ENCODE peak calls at places on chromosome 20, in four cellular contexts. L, H, O and C are unnamed samples.
A peak's percentile ranks its signal among the peaks of the same experiment; 100 is the strongest.

GRCh38 chr20:41078329-41078728 is 49.7 kb downstream of the TOP1 start:
- DNase-seq in L (peak; percentile 81), H (no peak), O (no peak), C (peak; percentile 33)

GRCh38 chr20:55253765-55254164 is 751.6 kb downstream of the CBLN4 start:
- DNase-seq in L (no peak), H (no peak), O (no peak), C (no peak)

GRCh38 chr20:5710551-5710950 is 39.6 kb upstream of the SHLD1 start:
- DNase-seq in L (no peak), H (no peak), O (no peak), C (no peak)

GRCh38 chr20:4910951-4911350 is 90.4 kb downstream of the SLC23A2 start:
- DNase-seq in L (no peak), H (no peak), O (no peak), C (no peak)

GRCh38 chr20:31573555-31574295 is 31.4 kb upstream of the ID1 start:
- DNase-seq in L (no peak), H (no peak), O (no peak), C (no peak)

GRCh38 chr20:6169251-6169650 is 46.4 kb upstream of the FERMT1 start:
- DNase-seq in L (peak; percentile 54), H (no peak), O (no peak), C (peak; percentile 16)

GRCh38 chr20:60928341-60928740 is 323.7 kb upstream of the CDH4 start:
- DNase-seq in L (no peak), H (no peak), O (no peak), C (no peak)

GRCh38 chr20:7094438-7094997 is 327.0 kb downstream of the BMP2 start:
- DNase-seq in L (peak; percentile 66), H (no peak), O (peak; percentile 11), C (peak; percentile 20)

GRCh38 chr20:52761867-52762266 is 210.3 kb upstream of the TSHZ2 start:
- DNase-seq in L (no peak), H (no peak), O (no peak), C (no peak)

GRCh38 chr20:8132632-8133587 is 844 bp downstream of the PLCB1 start:
- DNase-seq in L (no peak), H (no peak), O (peak; percentile 57), C (peak; percentile 66)

GRCh38 chr20:60402209-60403058 is 444.2 kb downstream of the CDH26 start:
- DNase-seq in L (no peak), H (no peak), O (no peak), C (no peak)

GRCh38 chr20:33583154-33583553 is 79.0 kb upstream of the C20orf144 start:
- DNase-seq in L (no peak), H (no peak), O (no peak), C (no peak)

GRCh38 chr20:48722002-48722731 is 105.6 kb downstream of the PREX1 start:
- DNase-seq in L (no peak), H (peak; percentile 60), O (no peak), C (no peak)

GRCh38 chr20:38498909-38499308 is 26.3 kb downstream of the RALGAPB start:
- DNase-seq in L (no peak), H (no peak), O (no peak), C (no peak)

GRCh38 chr20:60224914-60225313 is 266.7 kb downstream of the CDH26 start:
- DNase-seq in L (peak; percentile 57), H (peak; percentile 42), O (no peak), C (peak; percentile 28)

GRCh38 chr20:6673071-6673470 is 94.4 kb upstream of the BMP2 start:
- DNase-seq in L (no peak), H (no peak), O (no peak), C (no peak)

GRCh38 chr20:18138639-18139583 is 1.2 kb downstream of the KAT14 start:
- DNase-seq in L (peak; percentile 12), H (no peak), O (no peak), C (no peak)

GRCh38 chr20:35821807-35822242 is 50.0 kb downstream of the PHF20 start:
- DNase-seq in L (peak; percentile 62), H (no peak), O (no peak), C (no peak)

GRCh38 chr20:37615507-37616425 is 78.1 kb upstream of the CTNNBL1 start:
- DNase-seq in L (peak; percentile 57), H (no peak), O (no peak), C (peak; percentile 76)

GRCh38 chr20:25139061-25139705 is 56.3 kb upstream of the ENTPD6 start:
- DNase-seq in L (peak; percentile 38), H (no peak), O (no peak), C (peak; percentile 67)

GRCh38 chr20:59018817-59019216 is 412 bp upstream of the TUBB1 start:
- DNase-seq in L (no peak), H (no peak), O (peak; percentile 10), C (peak; percentile 32)

GRCh38 chr20:48928832-48929725 is 7.6 kb downstream of the ARFGEF2 start:
- DNase-seq in L (no peak), H (no peak), O (no peak), C (no peak)

GRCh38 chr20:46176744-46177378 is 58.7 kb downstream of the CD40 start:
- DNase-seq in L (no peak), H (no peak), O (no peak), C (no peak)

GRCh38 chr20:25059866-25060465 is 2.0 kb upstream of the ACSS1 start:
- DNase-seq in L (no peak), H (no peak), O (no peak), C (no peak)

GRCh38 chr20:32451682-32452461 is 93.7 kb downstream of the ASXL1 start:
- DNase-seq in L (no peak), H (no peak), O (no peak), C (peak; percentile 70)

GRCh38 chr20:48217191-48217590 is 431.9 kb upstream of the SULF2 start:
- DNase-seq in L (no peak), H (no peak), O (no peak), C (no peak)

GRCh38 chr20:48329676-48330644 is 497.8 kb downstream of the PREX1 start:
- DNase-seq in L (peak; percentile 68), H (no peak), O (no peak), C (peak; percentile 80)

GRCh38 chr20:32830437-32830836 is 10.7 kb downstream of the MAPRE1 start:
- DNase-seq in L (no peak), H (no peak), O (no peak), C (no peak)

GRCh38 chr20:32539817-32540675 is 45.1 kb downstream of the NOL4L start:
- DNase-seq in L (no peak), H (no peak), O (no peak), C (no peak)

GRCh38 chr20:5033566-5033965 is 32.3 kb upstream of the SLC23A2 start:
- DNase-seq in L (no peak), H (no peak), O (no peak), C (no peak)

GRCh38 chr20:24149881-24150307 is 161.3 kb upstream of the GGTLC1 start:
- DNase-seq in L (peak; percentile 53), H (peak; percentile 50), O (peak; percentile 48), C (peak; percentile 80)

GRCh38 chr20:40173877-40174276 is 515.2 kb downstream of the MAFB start:
- DNase-seq in L (no peak), H (no peak), O (no peak), C (no peak)

GRCh38 chr20:23062632-23063031 is 13.2 kb upstream of the THBD start:
- DNase-seq in L (no peak), H (no peak), O (no peak), C (no peak)
- H3K4me3 ChIP-seq in L (no peak overlapping the region), H (no peak overlapping the region), O (no peak overlapping the region), C (no peak overlapping the region)

GRCh38 chr20:63316502-63316921 is 23.5 kb downstream of the COL20A1 start:
- DNase-seq in L (no peak), H (no peak), O (no peak), C (no peak)
- H3K27me3 ChIP-seq in L (no peaks in the 10 kb centered on the region), H (no peaks in the 10 kb centered on the region), O (peaks cover 2% of the 10 kb centered on the region), C (no peaks in the 10 kb centered on the region)

GRCh38 chr20:51121901-51122412 is 99.0 kb upstream of the KCNG1 start:
- DNase-seq in L (peak; percentile 40), H (no peak), O (no peak), C (peak; percentile 64)

GRCh38 chr20:51119914-51120313 is 97.0 kb upstream of the KCNG1 start:
- DNase-seq in L (no peak), H (no peak), O (no peak), C (no peak)

GRCh38 chr20:51121272-51121671 is 98.4 kb upstream of the KCNG1 start:
- DNase-seq in L (no peak), H (no peak), O (no peak), C (peak; percentile 37)

GRCh38 chr20:51118985-51119527 is 96.1 kb upstream of the KCNG1 start:
- DNase-seq in L (no peak), H (no peak), O (no peak), C (no peak)

DNA sequence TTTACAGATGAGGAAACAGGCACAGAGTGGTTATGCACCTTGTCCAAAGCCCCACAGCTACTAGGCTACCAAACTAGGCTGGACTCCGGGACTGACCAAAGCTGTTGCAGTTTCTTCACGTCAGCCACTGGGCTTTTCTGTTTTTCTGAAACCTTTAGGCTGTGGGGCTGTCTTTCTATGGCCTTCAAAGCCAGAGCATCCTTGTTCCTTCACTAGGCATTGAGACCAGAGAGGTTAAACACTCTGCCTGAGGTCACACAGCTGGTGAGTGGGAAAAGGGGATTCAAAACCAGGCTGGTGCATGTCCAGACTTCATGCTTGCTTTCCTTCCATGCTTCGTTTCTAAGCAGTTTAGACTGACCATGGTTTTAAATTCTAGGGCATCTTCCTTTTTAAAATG is 97.5 kb upstream of the KCNG1 start:
- DNase-seq in L (no peak), H (no peak), O (no peak), C (no peak)
- H3K36me3 ChIP-seq in L (no peaks in the 10 kb centered on the region), H (no peaks in the 10 kb centered on the region), O (no peaks in the 10 kb centered on the region), C (no peaks in the 10 kb centered on the region)

GRCh38 chr20:3653921-3654320 is 9.3 kb downstream of the GFRA4 start:
- DNase-seq in L (no peak), H (no peak), O (no peak), C (no peak)
- H3K4me3 ChIP-seq in L (no peak overlapping the region), H (no peak overlapping the region), O (no peak overlapping the region), C (no peak overlapping the region)

DNA sequence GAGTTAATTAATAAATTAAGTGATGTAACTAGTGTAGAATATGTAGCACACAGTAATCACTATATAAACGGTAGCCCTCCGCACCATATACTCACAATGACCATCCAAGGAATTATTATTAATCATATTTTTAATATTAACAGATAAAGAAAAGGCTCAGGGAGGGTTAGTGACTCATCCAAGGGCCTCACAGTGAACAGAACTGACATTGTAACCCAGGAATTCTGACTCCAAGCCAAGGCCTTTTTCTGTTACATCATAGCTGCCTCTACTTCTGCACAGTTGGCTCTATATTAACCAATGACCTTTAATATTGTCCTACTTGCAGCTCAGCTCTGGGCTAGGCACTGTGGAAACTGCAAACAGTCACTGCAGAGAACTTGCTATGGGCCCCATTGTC is 117.5 kb upstream of the SIRPG start:
- DNase-seq in L (no peak), H (no peak), O (no peak), C (no peak)
- H3K27me3 ChIP-seq in L (no peaks in the 10 kb centered on the region), H (no peaks in the 10 kb centered on the region), O (no peaks in the 10 kb centered on the region), C (peaks cover 2% of the 10 kb centered on the region)

DNA sequence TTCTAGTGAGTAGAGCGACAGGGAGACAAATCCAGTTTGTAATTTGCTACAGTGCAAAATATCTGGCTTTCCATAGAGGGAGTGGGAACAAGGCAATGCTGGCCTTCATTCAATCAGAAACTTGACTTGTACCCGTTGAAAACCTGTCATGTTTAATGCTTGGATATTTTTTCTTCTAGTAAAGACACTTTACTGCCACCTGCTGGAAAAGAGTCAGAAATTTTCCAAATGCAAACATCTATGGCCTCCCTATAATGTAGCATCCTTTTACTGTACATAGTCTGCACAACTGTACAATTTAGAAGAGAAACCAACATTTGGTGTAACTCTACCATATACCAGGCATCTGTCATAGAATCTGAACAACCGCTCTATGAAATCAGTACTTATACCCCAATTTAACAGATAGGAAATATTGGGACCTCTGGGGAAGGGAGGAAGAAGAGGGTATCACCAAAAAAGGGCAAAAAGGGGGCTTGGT is 16.7 kb upstream of the TBC1D20 start:
- DNase-seq in L (peak; percentile 62), H (no peak), O (no peak), C (peak; percentile 33)
- H3K36me3 ChIP-seq in L (peaks cover 9% of the 10 kb centered on the region), H (peaks cover 18% of the 10 kb centered on the region), O (peaks cover 25% of the 10 kb centered on the region), C (peaks cover 23% of the 10 kb centered on the region)

GRCh38 chr20:19973920-19974620 is 43.1 kb upstream of the NAA20 start:
- DNase-seq in L (no peak), H (peak; percentile 90), O (peak; percentile 63), C (no peak)
- H3K4me3 ChIP-seq in L (no peak overlapping the region), H (peak overlapping the region; percentile 59), O (peak overlapping the region; percentile 70), C (no peak overlapping the region)